ENCODE peak calls at places on chromosomes 7 and 10, in ten cellular contexts. A is testis, B is dorsolateral prefrontal cortex, M is brain microvascular endothelial cell, T is cardiac muscle cell, Y is kidney, E is DND-41, I is colonic mucosa, L is AG04450, D is lower lobe of right lung. S is an unnamed sample.
A peak's percentile ranks its signal among the peaks of the same experiment; 100 is the strongest.

GRCh38 chr10:72567884-72568283 is 58.0 kb downstream of the MICU1 start:
- DNase-seq in A (no peak), B (no peak), M (no peak), T (peak; percentile 40), Y (no peak), E (no peak), I (no peak), L (no peak), D (no peak), S (no peak)

GRCh38 chr7:12709731-12710502 is 22.5 kb downstream of the ARL4A start:
- DNase-seq in A (no peak), B (no peak), M (no peak), T (no peak), Y (no peak), E (no peak), I (no peak), L (no peak), D (no peak), S (no peak)

GRCh38 chr7:99733448-99733847 is 1.5 kb downstream of the CYP3A7 start:
- DNase-seq in A (no peak), B (no peak), M (no peak), T (no peak), Y (no peak), E (peak; percentile 23), I (no peak), L (no peak), D (no peak), S (no peak)

GRCh38 chr10:98215378-98215777 is 52.6 kb downstream of the LOXL4 start:
- DNase-seq in A (no peak), B (no peak), M (no peak), T (no peak), Y (no peak), E (no peak), I (no peak), L (no peak), D (no peak), S (no peak)

GRCh38 chr7:100080895-100081534 is 508 bp downstream of the ZNF3 start:
- DNase-seq in A (no peak), B (no peak), M (no peak), T (peak; percentile 34), Y (no peak), E (peak; percentile 27), I (no peak), L (no peak), D (no peak), S (no peak)

GRCh38 chr10:36504752-36505151 is 620.6 kb upstream of the ANKRD30A start:
- DNase-seq in A (no peak), B (no peak), M (no peak), T (no peak), Y (no peak), E (no peak), I (no peak), L (no peak), D (no peak), S (no peak)

GRCh38 chr10:32983333-32983909 is 25.4 kb upstream of the ITGB1 start:
- DNase-seq in A (no peak), B (no peak), M (peak; percentile 94), T (no peak), Y (no peak), E (no peak), I (no peak), L (peak; percentile 84), D (no peak), S (no peak)

GRCh38 chr10:34698979-34699378 is 116.1 kb downstream of the PARD3 start:
- DNase-seq in A (no peak), B (no peak), M (peak; percentile 77), T (no peak), Y (no peak), E (no peak), I (no peak), L (no peak), D (no peak), S (no peak)

GRCh38 chr7:111953611-111954010 is 252.6 kb downstream of the DOCK4 start:
- DNase-seq in A (peak; percentile 24), B (no peak), M (no peak), T (no peak), Y (no peak), E (peak; percentile 55), I (no peak), L (no peak), D (no peak), S (no peak)

GRCh38 chr10:113002449-113002777 is 52.4 kb downstream of the TCF7L2 start:
- DNase-seq in A (no peak), B (no peak), M (no peak), T (no peak), Y (no peak), E (no peak), I (no peak), L (no peak), D (no peak), S (no peak)

GRCh38 chr10:113000454-113000853 is 50.4 kb downstream of the TCF7L2 start:
- DNase-seq in A (no peak), B (no peak), M (no peak), T (no peak), Y (no peak), E (no peak), I (no peak), L (no peak), D (no peak), S (no peak)

GRCh38 chr10:112999102-112999501 is 49.1 kb downstream of the TCF7L2 start:
- DNase-seq in A (no peak), B (no peak), M (no peak), T (no peak), Y (no peak), E (no peak), I (no peak), L (no peak), D (no peak), S (no peak)

GRCh38 chr10:113001599-113002448 is 51.8 kb downstream of the TCF7L2 start:
- DNase-seq in A (no peak), B (no peak), M (no peak), T (no peak), Y (no peak), E (no peak), I (no peak), L (no peak), D (no peak), S (no peak)

DNA sequence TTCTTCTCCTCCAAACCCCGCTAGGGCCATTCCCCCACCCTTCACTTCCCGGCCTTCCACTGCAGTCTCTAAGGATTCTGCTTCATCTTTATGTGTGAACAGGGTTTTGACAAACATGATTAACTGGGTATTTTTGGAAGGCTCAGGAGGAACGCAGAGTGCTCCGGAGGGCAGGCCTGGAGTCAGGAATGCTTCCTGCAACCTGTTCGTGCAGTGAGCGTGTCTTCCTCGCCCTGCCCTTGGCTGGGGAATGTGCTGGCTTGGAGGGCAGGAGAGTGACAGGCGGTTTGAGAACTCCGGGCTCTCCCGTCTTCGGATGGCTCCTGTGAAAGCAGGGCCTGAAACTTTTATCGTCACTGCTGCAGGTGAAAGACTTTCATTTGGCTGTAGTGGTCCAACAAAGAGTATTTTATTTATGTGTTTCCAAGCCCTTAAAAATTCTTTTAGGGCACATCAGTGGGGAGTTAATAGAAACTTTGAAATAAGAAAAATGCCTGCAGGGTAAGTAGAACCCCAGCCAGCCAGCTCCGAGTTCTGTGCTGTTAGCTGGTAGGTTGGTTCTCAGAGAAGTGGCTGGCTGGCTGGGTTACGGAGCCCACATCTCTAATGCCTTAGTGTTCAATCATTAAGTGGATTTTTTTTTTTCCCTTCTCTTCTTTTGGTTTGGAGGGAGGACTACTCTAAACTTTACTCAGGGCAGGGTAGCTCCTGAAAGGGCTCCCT is 51.0 kb downstream of the TCF7L2 start:
- DNase-seq in A (no peak), B (no peak), M (no peak), T (peak; percentile 88), Y (no peak), E (no peak), I (peak; percentile 37), L (no peak), D (peak; percentile 58), S (no peak)
- TF ChIP-seq CTCF in A (no peak), B (no peak), M (no peak), T (no peak), Y (peak; percentile 7), E (no peak), I (no peak), L (peak; percentile 21), D (no peak), S (no peak)

GRCh38 chr10:14774214-14774580 is 500 bp downstream of the FAM107B start:
- DNase-seq in A (no peak), B (no peak), M (no peak), T (no peak), Y (no peak), E (no peak), I (no peak), L (no peak), D (no peak), S (no peak)
- H3K27ac ChIP-seq in A (no peak overlapping the region), B (no peak overlapping the region), M (no peak overlapping the region), T (no peak overlapping the region), Y (no peak overlapping the region), E (no peak overlapping the region), I (no peak overlapping the region), L (no peak overlapping the region), D (no peak overlapping the region), S (no peak overlapping the region)

GRCh38 chr10:114770009-114770408 is 51.6 kb upstream of the FHIP2A start:
- DNase-seq in A (no peak), B (no peak), M (no peak), T (no peak), Y (no peak), E (no peak), I (no peak), L (no peak), D (no peak), S (no peak)

GRCh38 chr10:114767589-114768393 is 53.8 kb upstream of the FHIP2A start:
- DNase-seq in A (peak; percentile 39), B (peak; percentile 18), M (no peak), T (peak; percentile 56), Y (peak; percentile 88), E (no peak), I (peak; percentile 73), L (no peak), D (peak; percentile 65), S (no peak)

GRCh38 chr10:114767101-114767588 is 54.4 kb upstream of the FHIP2A start:
- DNase-seq in A (no peak), B (peak; percentile 16), M (peak; percentile 45), T (no peak), Y (no peak), E (no peak), I (no peak), L (peak; percentile 24), D (no peak), S (no peak)

GRCh38 chr10:114766470-114766869 is 55.1 kb upstream of the FHIP2A start:
- DNase-seq in A (no peak), B (no peak), M (no peak), T (no peak), Y (no peak), E (no peak), I (peak; percentile 54), L (no peak), D (no peak), S (no peak)

DNA sequence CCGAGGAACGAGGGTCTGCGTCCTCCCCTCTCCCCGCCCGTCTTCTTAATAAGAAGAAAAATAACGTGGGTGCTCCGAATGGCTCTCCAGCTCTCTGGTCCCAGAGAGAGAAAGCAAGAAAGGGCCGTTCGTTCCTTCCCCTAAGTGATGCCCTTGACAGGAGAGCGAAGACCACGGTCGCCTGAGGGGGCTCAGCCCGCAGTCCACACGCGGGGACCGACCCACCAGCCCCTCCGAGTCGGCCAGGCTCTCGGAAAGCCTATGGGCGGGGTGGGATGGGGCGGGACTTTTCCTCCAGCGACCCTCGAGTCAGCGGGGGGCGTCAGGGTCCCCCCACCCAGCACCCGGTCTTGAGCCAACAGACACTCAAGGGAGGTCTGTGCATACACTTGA is 53.2 kb upstream of the FHIP2A start:
- DNase-seq in A (no peak), B (no peak), M (no peak), T (no peak), Y (no peak), E (no peak), I (peak; percentile 28), L (no peak), D (no peak), S (no peak)
- H3K4me3 ChIP-seq in A (peak overlapping the region; percentile 56), B (peak overlapping the region; percentile 69), M (peak overlapping the region; percentile 58), T (peak overlapping the region; percentile 85), Y (peak overlapping the region; percentile 60), E (no peak overlapping the region), I (no peak overlapping the region), L (peak overlapping the region; percentile 65), D (peak overlapping the region; percentile 73), S (peak overlapping the region; percentile 99)

GRCh38 chr7:151608031-151608551 is 88.4 kb upstream of the RHEB start:
- DNase-seq in A (no peak), B (no peak), M (no peak), T (peak; percentile 30), Y (no peak), E (no peak), I (peak; percentile 62), L (no peak), D (no peak), S (no peak)
- TF ChIP-seq CTCF in A (no peak), B (no peak), M (peak; percentile 42), T (no peak), Y (no peak), E (no peak), I (no peak), L (peak; percentile 5), D (no peak), S (no peak)